ENCODE peak calls at places on chromosomes 5 and 9, in ten cellular contexts. S, I, Y, L, M, R, G, A, E and H are unnamed samples.

GRCh38 chr9:82597225-82598158 is 465.4 kb downstream of the RASEF start:
- DNase-seq in S (no peak), I (no peak), Y (no peak), L (no peak), M (no peak), R (no peak), G (peak), A (no peak), E (no peak), H (no peak)

GRCh38 chr5:5772202-5772601 is 349.7 kb downstream of the ICE1 start:
- DNase-seq in S (no peak), I (no peak), Y (no peak), L (no peak), M (no peak), R (no peak), G (no peak), A (no peak), E (no peak), H (no peak)

GRCh38 chr9:90801175-90801506 is 478 bp upstream of the SYK start:
- DNase-seq in S (no peak), I (no peak), Y (no peak), L (no peak), M (no peak), R (no peak), G (no peak), A (no peak), E (no peak), H (no peak)

GRCh38 chr9:111176511-111176910 is 138.2 kb upstream of the LPAR1 start:
- DNase-seq in S (no peak), I (no peak), Y (no peak), L (no peak), M (no peak), R (no peak), G (no peak), A (no peak), E (no peak), H (no peak)

GRCh38 chr5:173242675-173243085 is 7.7 kb upstream of the NKX2-5 start:
- DNase-seq in S (peak), I (no peak), Y (peak), L (no peak), M (no peak), R (no peak), G (no peak), A (no peak), E (no peak), H (no peak)

GRCh38 chr5:155753943-155754581 is 572.9 kb upstream of the SGCD start:
- DNase-seq in S (no peak), I (no peak), Y (peak), L (no peak), M (no peak), R (no peak), G (no peak), A (no peak), E (no peak), H (no peak)

GRCh38 chr9:131994364-131995110 is 85.1 kb downstream of the MED27 start:
- DNase-seq in S (no peak), I (no peak), Y (no peak), L (no peak), M (no peak), R (no peak), G (no peak), A (no peak), E (no peak), H (no peak)

GRCh38 chr9:70747335-70747734 is 332.9 kb upstream of the KLF9 start:
- DNase-seq in S (no peak), I (peak), Y (no peak), L (no peak), M (no peak), R (no peak), G (peak), A (no peak), E (no peak), H (no peak)

DNA sequence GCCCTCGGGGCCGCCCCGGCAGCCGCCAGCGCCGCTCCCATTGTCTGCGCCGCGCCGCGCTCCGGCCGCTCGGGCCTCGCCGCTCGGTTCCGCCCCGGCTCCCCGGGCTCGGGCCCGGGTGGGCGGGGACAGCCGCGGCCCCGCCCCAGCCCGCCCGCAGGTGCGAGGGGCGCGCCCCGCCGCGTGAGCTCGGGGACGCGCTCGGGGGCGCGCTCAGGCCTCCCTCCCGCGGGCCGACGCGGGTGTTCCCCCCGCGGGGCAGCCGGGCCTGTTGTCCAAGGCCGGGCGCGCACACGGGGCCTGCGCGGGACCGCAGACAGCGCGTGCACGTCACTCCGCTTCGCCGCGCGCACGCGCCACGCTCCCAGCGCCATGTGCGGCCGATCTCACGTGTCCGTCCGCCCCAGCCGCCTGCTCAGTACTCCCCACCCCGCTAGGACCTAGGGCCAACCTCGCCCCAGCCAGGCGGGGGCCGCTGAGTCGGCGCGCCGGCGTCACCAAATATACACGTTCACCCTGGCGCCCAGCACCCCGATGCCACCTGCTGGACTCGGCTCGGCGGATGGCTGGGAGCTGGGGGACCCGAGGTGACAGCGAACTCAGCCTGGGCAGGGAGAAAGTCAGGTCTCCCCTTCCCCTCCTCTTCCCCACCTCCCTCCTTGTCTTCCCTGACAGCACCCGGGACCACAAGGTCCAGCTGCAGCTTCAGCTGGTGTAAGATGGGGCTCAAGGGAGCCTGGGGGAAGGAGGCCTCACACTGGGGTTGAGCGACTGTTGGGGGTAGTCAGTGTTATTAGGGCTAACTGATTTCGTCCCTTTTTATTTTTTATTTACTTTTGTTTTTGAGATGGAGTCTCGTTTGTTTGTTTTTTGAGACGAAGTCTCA is 14.3 kb downstream of the GBGT1 start:
- DNase-seq in S (peak), I (peak), Y (peak), L (peak), M (peak), R (peak), G (peak), A (peak), E (peak), H (peak)
- TF ChIP-seq CTCF in S (peak), I (peak), Y (no peak), L (peak), M (no peak), R (no peak), G (peak), A (peak), E (peak), H (peak)

DNA sequence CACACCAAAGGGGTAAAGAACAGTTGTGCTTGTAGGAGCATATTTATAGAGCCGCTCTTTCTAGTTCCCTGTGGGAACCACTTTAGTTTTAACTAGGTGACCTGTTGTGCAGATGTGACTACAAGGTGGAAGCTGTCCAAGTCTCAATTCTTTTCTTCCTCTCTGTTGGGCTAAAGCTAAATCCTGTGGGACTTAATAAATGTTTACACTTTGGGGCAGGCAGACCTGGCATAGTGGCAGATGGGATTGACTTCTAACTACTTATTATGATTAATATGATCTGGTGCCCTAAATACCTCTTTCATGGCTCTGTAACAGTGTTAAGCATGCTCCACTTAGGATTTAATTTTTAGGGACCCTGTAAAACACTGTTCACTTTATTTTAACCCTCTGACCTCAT is 265.3 kb downstream of the KCTD16 start:
- DNase-seq in S (no peak), I (no peak), Y (no peak), L (no peak), M (no peak), R (no peak), G (no peak), A (no peak), E (no peak), H (no peak)
- TF ChIP-seq CTCF in S (no peak), I (no peak), Y (no peak), L (no peak), M (no peak), R (no peak), G (no peak), A (no peak), E (no peak), H (no peak)

GRCh38 chr5:140408750-140409241 is 7.2 kb downstream of the ANKHD1 start:
- DNase-seq in S (no peak), I (no peak), Y (no peak), L (no peak), M (no peak), R (peak), G (no peak), A (no peak), E (no peak), H (no peak)
- TF ChIP-seq CTCF in S (peak), I (no peak), Y (no peak), L (no peak), M (no peak), R (no peak), G (no peak), A (no peak), E (no peak), H (no peak)

GRCh38 chr9:113548221-113549041 is 84.9 kb downstream of the RGS3 start:
- DNase-seq in S (peak), I (no peak), Y (peak), L (peak), M (no peak), R (peak), G (peak), A (no peak), E (peak), H (peak)
- TF ChIP-seq CTCF in S (no peak), I (no peak), Y (no peak), L (no peak), M (no peak), R (no peak), G (no peak), A (no peak), E (no peak), H (no peak)

GRCh38 chr5:146451411-146451810 is 4.3 kb downstream of the TCERG1 start:
- DNase-seq in S (no peak), I (no peak), Y (no peak), L (no peak), M (no peak), R (peak), G (no peak), A (no peak), E (no peak), H (no peak)
- TF ChIP-seq CTCF in S (no peak), I (peak), Y (no peak), L (peak), M (no peak), R (no peak), G (peak), A (peak), E (no peak), H (no peak)